ENCODE peak calls at places on chromosomes 3 and 15, in nine cellular contexts. N, H, J, Y, I, V, W, F and Z are unnamed samples. For H3K27me3 and H3K4me1, the result is how much of the 10 kb centered on the place peaks cover.

GRCh38 chr3:73236867-73237266 is 175.4 kb downstream of the EBLN2 start:
- DNase-seq in N (no peak), H (no peak), J (no peak), Y (no peak), I (no peak), V (no peak), W (no peak), F (peak), Z (no peak)

GRCh38 chr15:84659904-84660781 is 2.1 kb upstream of the NMB start:
- DNase-seq in N (no peak), H (no peak), J (no peak), Y (no peak), I (no peak), V (peak), W (no peak), F (no peak), Z (no peak)

GRCh38 chr3:187827723-187828122 is 82.5 kb upstream of the BCL6 start:
- DNase-seq in N (no peak), H (no peak), J (no peak), Y (no peak), I (no peak), V (no peak), W (no peak), F (no peak), Z (no peak)

GRCh38 chr15:73869216-73869995 is 4.0 kb upstream of the TBC1D21 start:
- DNase-seq in N (no peak), H (no peak), J (no peak), Y (no peak), I (no peak), V (no peak), W (no peak), F (no peak), Z (no peak)

GRCh38 chr3:30186741-30187219 is 419.6 kb upstream of the TGFBR2 start:
- DNase-seq in N (no peak), H (no peak), J (no peak), Y (no peak), I (no peak), V (no peak), W (no peak), F (no peak), Z (no peak)

GRCh38 chr15:90062023-90062728 is 40.1 kb downstream of the IDH2 start:
- DNase-seq in N (peak), H (peak), J (peak), Y (peak), I (peak), V (peak), W (peak), F (no peak), Z (peak)

GRCh38 chr15:69997701-69998273 is 99.9 kb downstream of the TLE3 start:
- DNase-seq in N (no peak), H (no peak), J (peak), Y (no peak), I (peak), V (no peak), W (peak), F (peak), Z (no peak)

GRCh38 chr3:447671-448070 is 251.1 kb downstream of the CHL1 start:
- DNase-seq in N (no peak), H (no peak), J (no peak), Y (no peak), I (no peak), V (no peak), W (no peak), F (no peak), Z (no peak)

GRCh38 chr3:52021869-52022268 is 26.2 kb upstream of the RPL29 start:
- DNase-seq in N (peak), H (no peak), J (peak), Y (no peak), I (no peak), V (peak), W (no peak), F (no peak), Z (peak)

GRCh38 chr3:175258763-175259162 is 399.6 kb downstream of the NAALADL2 start:
- DNase-seq in N (no peak), H (no peak), J (no peak), Y (no peak), I (peak), V (no peak), W (no peak), F (peak), Z (no peak)

GRCh38 chr3:11624704-11625375 is 18.9 kb downstream of the VGLL4 start:
- DNase-seq in N (no peak), H (no peak), J (no peak), Y (no peak), I (no peak), V (no peak), W (no peak), F (no peak), Z (no peak)

GRCh38 chr15:100784493-100785180 is 95.0 kb upstream of the ALDH1A3 start:
- DNase-seq in N (no peak), H (no peak), J (no peak), Y (no peak), I (no peak), V (no peak), W (no peak), F (no peak), Z (no peak)

GRCh38 chr3:136817448-136817847 is 1.5 kb upstream of the SLC35G2 start:
- DNase-seq in N (no peak), H (no peak), J (no peak), Y (no peak), I (no peak), V (peak), W (no peak), F (peak), Z (no peak)

GRCh38 chr3:8762607-8763377 is 6.6 kb downstream of the OXTR start:
- DNase-seq in N (no peak), H (no peak), J (no peak), Y (no peak), I (no peak), V (no peak), W (no peak), F (no peak), Z (no peak)

GRCh38 chr15:101483476-101483875 is 6.0 kb downstream of the PCSK6 start:
- DNase-seq in N (no peak), H (no peak), J (no peak), Y (no peak), I (peak), V (no peak), W (no peak), F (no peak), Z (no peak)

GRCh38 chr3:54180926-54181325 is 58.6 kb downstream of the CACNA2D3 start:
- DNase-seq in N (no peak), H (no peak), J (no peak), Y (no peak), I (no peak), V (no peak), W (no peak), F (no peak), Z (no peak)

GRCh38 chr15:68062946-68063345 is 8.8 kb downstream of the PIAS1 start:
- DNase-seq in N (no peak), H (no peak), J (no peak), Y (no peak), I (no peak), V (no peak), W (no peak), F (no peak), Z (no peak)

GRCh38 chr3:9111349-9112265 is 137.8 kb downstream of the SRGAP3 start:
- DNase-seq in N (no peak), H (peak), J (peak), Y (no peak), I (no peak), V (no peak), W (no peak), F (peak), Z (peak)

GRCh38 chr3:147195896-147196295 is 210.4 kb downstream of the ZIC4 start:
- DNase-seq in N (no peak), H (no peak), J (no peak), Y (no peak), I (no peak), V (no peak), W (no peak), F (no peak), Z (no peak)

GRCh38 chr3:72180405-72180804 is 395.5 kb upstream of the PROK2 start:
- DNase-seq in N (no peak), H (no peak), J (no peak), Y (no peak), I (no peak), V (no peak), W (no peak), F (no peak), Z (no peak)
- H3K27me3 ChIP-seq in N (under half), H (under half), J (under half), Y (under half), I (under half), V (under half), W (under half), F (under half), Z (under half)

GRCh38 chr15:48472756-48473155 is 141.5 kb downstream of the DUT start:
- DNase-seq in N (no peak), H (no peak), J (no peak), Y (no peak), I (peak), V (no peak), W (no peak), F (peak), Z (no peak)

GRCh38 chr15:48475600-48476395 is 144.6 kb downstream of the DUT start:
- DNase-seq in N (no peak), H (no peak), J (no peak), Y (no peak), I (no peak), V (no peak), W (no peak), F (no peak), Z (no peak)

GRCh38 chr15:48470096-48470495 is 138.9 kb downstream of the DUT start:
- DNase-seq in N (no peak), H (no peak), J (no peak), Y (no peak), I (no peak), V (no peak), W (no peak), F (no peak), Z (no peak)

GRCh38 chr15:48471073-48471472 is 139.8 kb downstream of the DUT start:
- DNase-seq in N (no peak), H (no peak), J (no peak), Y (no peak), I (no peak), V (no peak), W (no peak), F (no peak), Z (no peak)

GRCh38 chr15:48473667-48474066 is 142.4 kb downstream of the DUT start:
- DNase-seq in N (no peak), H (no peak), J (no peak), Y (no peak), I (no peak), V (no peak), W (no peak), F (no peak), Z (no peak)
- H3K4me1 ChIP-seq in N (under half), H (under half), J (under half), Y (under half), I (under half), V (under half), W (under half), F (under half), Z (under half)

GRCh38 chr3:10196389-10197052 is 31.8 kb downstream of the IRAK2 start:
- DNase-seq in N (no peak), H (no peak), J (peak), Y (no peak), I (peak), V (no peak), W (no peak), F (peak), Z (no peak)
- H3K27ac ChIP-seq in N (no peak), H (no peak), J (peak), Y (peak), I (peak), V (no peak), W (no peak), F (peak), Z (no peak)

DNA sequence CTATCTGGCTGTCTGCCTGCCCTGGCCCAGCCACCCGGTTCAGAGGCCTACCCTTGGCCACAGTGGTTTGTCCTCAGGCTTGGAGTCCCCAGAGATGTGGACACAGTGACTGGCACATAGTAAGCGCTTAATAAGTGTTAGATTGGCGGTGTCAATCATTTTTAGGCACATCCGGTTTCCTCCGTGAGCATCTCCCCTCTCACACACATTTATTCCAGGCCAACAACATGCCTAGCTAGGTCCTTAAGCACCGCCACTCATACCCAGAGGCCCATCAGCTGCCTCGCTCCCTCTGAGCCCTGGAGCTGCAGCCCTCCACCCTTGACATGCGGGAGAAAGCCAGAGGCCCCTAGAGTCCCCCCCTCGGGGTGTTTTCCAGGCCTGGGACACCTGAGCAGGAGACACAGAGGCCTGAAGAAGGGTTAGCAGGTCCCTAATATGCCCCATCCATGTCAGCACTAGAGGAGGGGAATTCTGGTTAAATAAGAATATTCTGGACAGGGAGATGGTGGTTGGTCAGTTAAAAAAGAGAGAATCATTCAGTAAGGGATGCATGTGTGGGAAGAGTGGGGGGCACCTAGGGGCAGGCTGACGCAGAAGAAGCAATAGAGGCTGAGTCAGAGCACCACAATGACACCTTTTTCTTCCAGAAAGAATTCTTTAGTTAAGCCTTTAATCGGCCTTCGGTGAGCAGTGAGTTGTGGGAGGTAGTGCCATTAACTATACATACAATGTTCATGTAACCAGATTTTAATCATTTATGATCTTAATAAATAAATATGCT is 22.3 kb downstream of the NR2F2 start:
- DNase-seq in N (peak), H (peak), J (no peak), Y (no peak), I (no peak), V (no peak), W (no peak), F (peak), Z (no peak)
- H3K27me3 ChIP-seq in N (half or more), H (under half), J (half or more), Y (half or more), I (under half), V (half or more), W (under half), F (under half), Z (under half)

GRCh38 chr3:159789742-159790635 is 198.6 kb upstream of the IL12A start:
- DNase-seq in N (no peak), H (no peak), J (no peak), Y (no peak), I (no peak), V (no peak), W (no peak), F (no peak), Z (no peak)
- H3K4me1 ChIP-seq in N (under half), H (under half), J (under half), Y (under half), I (half or more), V (under half), W (under half), F (under half), Z (under half)